ENCODE peak calls at places on chromosome 18, in eight cellular contexts. E is Kasumi-1; T is GM13977; G is RPMI7951; S is T-helper 2 cell; H is stimulated activated CD4-positive, alpha-beta T cell treated with anti-CD3 and anti-CD28 coated beads, Interleukin-1b, Interleukin-23, amount 100 ng/mL, for 48 hours; Y is lower lobe of right lung; V is left ventricle myocardium inferior. K is an unnamed sample.
A peak's percentile ranks its signal among the peaks of the same experiment; 100 is the strongest.

GRCh38 chr18:55340998-55341397 is 247.0 kb downstream of the TCF4 start:
- DNase-seq in Y (no peak), T (no peak), G (no peak), V (no peak), H (no peak), E (no peak), S (no peak), K (no peak)

GRCh38 chr18:10193446-10193845 is 261.0 kb upstream of the APCDD1 start:
- DNase-seq in E (no peak), G (no peak), Y (no peak), T (no peak), S (no peak), V (no peak), H (no peak), K (no peak)

GRCh38 chr18:44474067-44474411 is 206.6 kb upstream of the SETBP1 start:
- DNase-seq in H (no peak), T (no peak), V (no peak), S (no peak), E (no peak), G (no peak), Y (no peak), K (no peak)

GRCh38 chr18:45110577-45111506 is 430.2 kb downstream of the SETBP1 start:
- DNase-seq in S (no peak), G (peak; percentile 61), V (peak; percentile 51), Y (no peak), E (no peak), T (no peak), H (no peak), K (no peak)

GRCh38 chr18:78638889-78639596 is 340.6 kb upstream of the SALL3 start:
- DNase-seq in S (no peak), G (no peak), E (no peak), H (no peak), Y (no peak), V (no peak), T (no peak), K (no peak)

GRCh38 chr18:31077883-31078282 is 24.3 kb downstream of the DSC2 start:
- DNase-seq in E (peak; percentile 91), T (no peak), V (no peak), S (no peak), Y (no peak), G (no peak), H (no peak), K (no peak)

GRCh38 chr18:61893304-61893970 is 630 bp upstream of the RNF152 start:
- DNase-seq in Y (peak; percentile 55), V (peak; percentile 59), E (peak; percentile 35), S (peak; percentile 4), G (peak; percentile 47), H (peak; percentile 44), T (peak; percentile 72), K (no peak)

GRCh38 chr18:50961974-50962373 is 5.9 kb upstream of the ELAC1 start:
- DNase-seq in H (no peak), E (peak; percentile 14), V (no peak), Y (no peak), G (no peak), T (no peak), S (no peak), K (no peak)

GRCh38 chr18:55054591-55054990 is 95.3 kb upstream of the CCDC68 start:
- DNase-seq in Y (no peak), E (no peak), V (no peak), S (no peak), G (no peak), H (no peak), T (no peak), K (no peak)

GRCh38 chr18:9055185-9055584 is 47.3 kb upstream of the NDUFV2 start:
- DNase-seq in H (no peak), G (peak; percentile 77), E (peak; percentile 20), T (peak; percentile 46), S (no peak), V (no peak), Y (no peak), K (no peak)

GRCh38 chr18:68676913-68677312 is 38.0 kb downstream of the TMX3 start:
- DNase-seq in T (no peak), S (no peak), H (no peak), G (peak; percentile 3), Y (no peak), V (no peak), E (peak; percentile 5), K (no peak)

GRCh38 chr18:33666915-33667314 is 88.9 kb downstream of the ASXL3 start:
- DNase-seq in S (no peak), E (no peak), H (no peak), Y (no peak), V (no peak), T (no peak), G (no peak), K (no peak)

GRCh38 chr18:13823707-13824395 is at the start of gene MC5R:
- DNase-seq in S (peak; percentile 61), V (peak; percentile 61), E (peak; percentile 69), T (peak; percentile 93), H (peak; percentile 69), Y (peak; percentile 71), G (peak; percentile 36), K (no peak)

GRCh38 chr18:2183432-2183831 is 387.9 kb downstream of the METTL4 start:
- DNase-seq in Y (no peak), T (no peak), G (no peak), H (no peak), V (no peak), S (no peak), E (no peak), K (no peak)

GRCh38 chr18:30810580-30810979 is 232.0 kb downstream of the DSC3 start:
- DNase-seq in T (no peak), S (no peak), G (no peak), H (no peak), V (no peak), E (no peak), Y (no peak), K (no peak)

GRCh38 chr18:44920441-44920840 is 239.8 kb downstream of the SETBP1 start:
- DNase-seq in T (no peak), S (no peak), Y (no peak), G (peak; percentile 67), E (no peak), V (no peak), H (no peak), K (no peak)

GRCh38 chr18:77990131-77990530 is 740.5 kb downstream of the GALR1 start:
- DNase-seq in H (no peak), Y (no peak), G (no peak), T (no peak), S (no peak), E (no peak), V (no peak), K (no peak)

GRCh38 chr18:39702888-39703287 is 2137.3 kb upstream of the CELF4 start:
- DNase-seq in E (peak; percentile 24), G (no peak), V (no peak), H (no peak), T (no peak), S (no peak), Y (no peak), K (no peak)

GRCh38 chr18:66722671-66723070 is 118.8 kb upstream of the CDH19 start:
- DNase-seq in V (no peak), T (no peak), H (no peak), E (no peak), S (no peak), G (no peak), Y (no peak), K (no peak)

GRCh38 chr18:23992119-23992940 is 22.2 kb upstream of the TTC39C start:
- DNase-seq in S (peak; percentile 48), H (no peak), E (no peak), G (peak; percentile 33), T (no peak), Y (peak; percentile 60), V (peak; percentile 51), K (no peak)

GRCh38 chr18:8801263-8801901 is 96.0 kb downstream of the MTCL1 start:
- DNase-seq in V (no peak), S (no peak), G (peak; percentile 83), E (no peak), T (no peak), Y (no peak), H (no peak), K (no peak)

GRCh38 chr18:36780748-36781147 is 48.1 kb downstream of the TPGS2 start:
- DNase-seq in G (peak; percentile 9), V (no peak), H (no peak), T (no peak), S (no peak), E (no peak), Y (no peak), K (no peak)

GRCh38 chr18:24089059-24089458 is 49.8 kb upstream of the CABYR start:
- DNase-seq in V (no peak), H (no peak), G (no peak), T (no peak), E (no peak), Y (no peak), S (no peak), K (no peak)

GRCh38 chr18:35407871-35408481 is 30.8 kb upstream of the ZNF396 start:
- DNase-seq in H (no peak), V (no peak), S (no peak), T (peak; percentile 58), G (peak; percentile 62), E (peak; percentile 92), Y (no peak), K (peak; percentile 55)

GRCh38 chr18:9454061-9454703 is 21.1 kb upstream of the RALBP1 start:
- DNase-seq in G (peak; percentile 13), E (no peak), Y (no peak), H (no peak), V (no peak), T (no peak), S (no peak), K (no peak)

GRCh38 chr18:12645751-12646203 is 12.1 kb downstream of the SPIRE1 start:
- DNase-seq in T (no peak), V (peak; percentile 55), E (no peak), H (no peak), S (no peak), G (peak; percentile 61), Y (peak; percentile 69), K (no peak)

GRCh38 chr18:13450289-13451207 is 232.0 kb downstream of the LDLRAD4 start:
- DNase-seq in E (no peak), T (peak; percentile 61), G (no peak), Y (no peak), V (no peak), H (no peak), S (no peak), K (no peak)

GRCh38 chr18:10482363-10482984 is 28.0 kb downstream of the APCDD1 start:
- DNase-seq in V (no peak), Y (no peak), S (no peak), H (no peak), E (no peak), G (no peak), T (no peak), K (no peak)

GRCh38 chr18:63686871-63687270 is 15.9 kb upstream of the SERPINB11 start:
- DNase-seq in Y (no peak), T (no peak), E (no peak), S (no peak), H (no peak), V (no peak), G (no peak), K (no peak)

GRCh38 chr18:22539045-22539444 is 121.3 kb upstream of the CTAGE1 start:
- DNase-seq in Y (no peak), S (no peak), E (no peak), G (no peak), T (no peak), H (no peak), V (peak; percentile 70), K (no peak)

GRCh38 chr18:79383388-79384056 is 12.2 kb upstream of the NFATC1 start:
- DNase-seq in T (no peak), H (no peak), S (no peak), E (no peak), Y (no peak), G (no peak), V (no peak), K (no peak)

GRCh38 chr18:22113144-22113813 is 56.1 kb upstream of the GATA6 start:
- DNase-seq in G (peak; percentile 8), H (no peak), E (no peak), S (no peak), Y (no peak), T (no peak), V (peak; percentile 84), K (no peak)

GRCh38 chr18:79489048-79489899 is 93.5 kb downstream of the NFATC1 start:
- DNase-seq in T (no peak), E (no peak), Y (peak; percentile 39), G (no peak), H (no peak), V (peak; percentile 12), S (no peak), K (no peak)